ENCODE peak calls at places on chromosomes 7 and 10, in eight cellular contexts. One of them, this sample, is unnamed.

GRCh38 chr10:49631975-49632374 is 18.1 kb downstream of the CHAT start:
- DNase-seq in GM23338: no peak
- DNase-seq in CD8-positive, alpha-beta T cell: no peak
- DNase-seq in epithelial cell of esophagus: no peak
- DNase-seq in HFF-Myc: no peak
- DNase-seq in prostate gland: no peak
- DNase-seq in PC-9: no peak
- DNase-seq in HFFc6: no peak
- DNase-seq in this sample: no peak

GRCh38 chr7:29243777-29244655 is 49.4 kb downstream of the CHN2 start:
- DNase-seq in GM23338: peak; percentile 91
- DNase-seq in CD8-positive, alpha-beta T cell: peak; percentile 16
- DNase-seq in epithelial cell of esophagus: peak; percentile 13
- DNase-seq in HFF-Myc: no peak
- DNase-seq in prostate gland: no peak
- DNase-seq in PC-9: no peak
- DNase-seq in HFFc6: no peak
- DNase-seq in this sample: no peak

GRCh38 chr7:92987095-92987494 is 130.7 kb downstream of the SAMD9 start:
- DNase-seq in GM23338: no peak
- DNase-seq in CD8-positive, alpha-beta T cell: no peak
- DNase-seq in epithelial cell of esophagus: peak; percentile 38
- DNase-seq in HFF-Myc: no peak
- DNase-seq in prostate gland: no peak
- DNase-seq in PC-9: no peak
- DNase-seq in HFFc6: peak; percentile 50
- DNase-seq in this sample: no peak

GRCh38 chr7:105352018-105352612 is 36.6 kb downstream of the SRPK2 start:
- DNase-seq in GM23338: no peak
- DNase-seq in CD8-positive, alpha-beta T cell: peak; percentile 45
- DNase-seq in epithelial cell of esophagus: peak; percentile 58
- DNase-seq in HFF-Myc: peak; percentile 65
- DNase-seq in prostate gland: peak; percentile 46
- DNase-seq in PC-9: no peak
- DNase-seq in HFFc6: peak; percentile 80
- DNase-seq in this sample: no peak

GRCh38 chr7:16929146-16929762 is 47.5 kb upstream of the AGR3 start:
- DNase-seq in GM23338: no peak
- DNase-seq in CD8-positive, alpha-beta T cell: no peak
- DNase-seq in epithelial cell of esophagus: no peak
- DNase-seq in HFF-Myc: no peak
- DNase-seq in prostate gland: no peak
- DNase-seq in PC-9: no peak
- DNase-seq in HFFc6: no peak
- DNase-seq in this sample: no peak

GRCh38 chr7:107506683-107507339 is 37.0 kb downstream of the GPR22 start:
- DNase-seq in GM23338: no peak
- DNase-seq in CD8-positive, alpha-beta T cell: no peak
- DNase-seq in epithelial cell of esophagus: peak; percentile 96
- DNase-seq in HFF-Myc: no peak
- DNase-seq in prostate gland: peak; percentile 63
- DNase-seq in PC-9: peak; percentile 97
- DNase-seq in HFFc6: no peak
- DNase-seq in this sample: no peak

GRCh38 chr10:32077896-32078295 is 21.7 kb upstream of the KIF5B start:
- DNase-seq in GM23338: no peak
- DNase-seq in CD8-positive, alpha-beta T cell: no peak
- DNase-seq in epithelial cell of esophagus: peak; percentile 76
- DNase-seq in HFF-Myc: no peak
- DNase-seq in prostate gland: no peak
- DNase-seq in PC-9: peak; percentile 38
- DNase-seq in HFFc6: peak; percentile 69
- DNase-seq in this sample: no peak

GRCh38 chr7:94834359-94834758 is 73.0 kb upstream of the PPP1R9A start:
- DNase-seq in GM23338: no peak
- DNase-seq in CD8-positive, alpha-beta T cell: no peak
- DNase-seq in epithelial cell of esophagus: peak; percentile 54
- DNase-seq in HFF-Myc: no peak
- DNase-seq in prostate gland: no peak
- DNase-seq in PC-9: no peak
- DNase-seq in HFFc6: no peak
- DNase-seq in this sample: no peak

GRCh38 chr10:100978896-100979185 is 8.5 kb downstream of the MRPL43 start:
- DNase-seq in GM23338: no peak
- DNase-seq in CD8-positive, alpha-beta T cell: no peak
- DNase-seq in epithelial cell of esophagus: no peak
- DNase-seq in HFF-Myc: no peak
- DNase-seq in prostate gland: no peak
- DNase-seq in PC-9: no peak
- DNase-seq in HFFc6: no peak
- DNase-seq in this sample: no peak

GRCh38 chr7:473211-473734 is 46.4 kb downstream of the PDGFA start:
- DNase-seq in GM23338: no peak
- DNase-seq in CD8-positive, alpha-beta T cell: no peak
- DNase-seq in epithelial cell of esophagus: no peak
- DNase-seq in HFF-Myc: no peak
- DNase-seq in prostate gland: no peak
- DNase-seq in PC-9: no peak
- DNase-seq in HFFc6: no peak
- DNase-seq in this sample: no peak

GRCh38 chr10:14056545-14057332 is 274.0 kb downstream of the FRMD4A start:
- DNase-seq in GM23338: peak; percentile 54
- DNase-seq in CD8-positive, alpha-beta T cell: no peak
- DNase-seq in epithelial cell of esophagus: peak; percentile 39
- DNase-seq in HFF-Myc: peak; percentile 48
- DNase-seq in prostate gland: no peak
- DNase-seq in PC-9: peak; percentile 93
- DNase-seq in HFFc6: peak; percentile 99
- DNase-seq in this sample: no peak

DNA sequence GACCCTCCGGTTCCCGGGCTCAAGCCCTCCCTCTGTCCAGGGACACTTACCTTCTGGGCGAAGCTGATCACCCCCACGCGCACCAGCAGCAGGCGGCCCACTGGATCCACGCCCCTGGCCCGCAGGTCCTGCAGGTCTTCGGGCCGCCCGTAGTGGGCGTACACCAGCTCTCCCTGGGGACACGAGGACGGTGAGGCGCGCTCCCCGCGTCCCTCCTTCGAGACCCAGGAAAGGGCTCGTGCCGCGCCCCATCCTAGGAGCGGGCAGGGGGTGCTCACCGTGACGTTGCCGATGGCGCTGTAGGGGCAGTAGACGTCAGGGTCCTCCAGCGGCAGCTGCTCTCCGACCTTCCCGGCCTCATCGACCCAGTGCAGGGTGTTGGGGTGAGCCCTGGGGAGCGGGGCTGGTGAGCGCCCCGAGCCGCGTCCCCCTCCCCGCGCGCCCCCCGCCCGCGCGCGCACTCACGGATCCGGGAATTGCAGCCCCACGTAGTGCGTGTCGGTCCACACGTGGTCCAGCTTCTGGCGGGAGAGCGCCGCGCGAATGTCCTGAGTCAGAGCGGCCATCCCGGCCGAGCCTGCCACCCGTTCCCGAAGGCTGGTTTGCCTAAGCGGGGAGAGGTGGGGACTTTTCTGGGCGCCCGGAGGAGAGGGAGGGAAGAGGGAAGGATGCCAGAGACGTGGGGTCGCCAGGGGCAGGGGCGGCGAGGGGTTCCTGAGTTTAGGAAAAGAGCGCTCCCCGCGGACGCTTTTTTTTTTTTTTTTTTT is 8.2 kb downstream of the TFR2 start:
- DNase-seq in GM23338: peak; percentile 65
- DNase-seq in CD8-positive, alpha-beta T cell: peak; percentile 56
- DNase-seq in epithelial cell of esophagus: peak; percentile 42
- DNase-seq in HFF-Myc: no peak
- DNase-seq in prostate gland: no peak
- DNase-seq in PC-9: no peak
- DNase-seq in HFFc6: peak; percentile 16
- DNase-seq in this sample: peak; percentile 31
- TF ChIP-seq CTCF in GM23338: peak; percentile 45
- TF ChIP-seq CTCF in CD8-positive, alpha-beta T cell: peak; percentile 36
- TF ChIP-seq CTCF in epithelial cell of esophagus: peak; percentile 50
- TF ChIP-seq CTCF in HFF-Myc: peak; percentile 24
- TF ChIP-seq CTCF in prostate gland: no peak
- TF ChIP-seq CTCF in PC-9: peak; percentile 68
- TF ChIP-seq CTCF in HFFc6: peak; percentile 54
- TF ChIP-seq CTCF in this sample: peak; percentile 54

GRCh38 chr10:18690541-18690940 is 31.3 kb downstream of the ARL5B start:
- DNase-seq in GM23338: no peak
- DNase-seq in CD8-positive, alpha-beta T cell: no peak
- DNase-seq in epithelial cell of esophagus: no peak
- DNase-seq in HFF-Myc: no peak
- DNase-seq in prostate gland: no peak
- DNase-seq in PC-9: no peak
- DNase-seq in HFFc6: no peak
- DNase-seq in this sample: no peak

GRCh38 chr10:18685555-18685954 is 26.3 kb downstream of the ARL5B start:
- DNase-seq in GM23338: no peak
- DNase-seq in CD8-positive, alpha-beta T cell: no peak
- DNase-seq in epithelial cell of esophagus: no peak
- DNase-seq in HFF-Myc: no peak
- DNase-seq in prostate gland: no peak
- DNase-seq in PC-9: no peak
- DNase-seq in HFFc6: no peak
- DNase-seq in this sample: no peak

GRCh38 chr10:18687195-18687594 is 28.0 kb downstream of the ARL5B start:
- DNase-seq in GM23338: no peak
- DNase-seq in CD8-positive, alpha-beta T cell: no peak
- DNase-seq in epithelial cell of esophagus: no peak
- DNase-seq in HFF-Myc: no peak
- DNase-seq in prostate gland: no peak
- DNase-seq in PC-9: no peak
- DNase-seq in HFFc6: no peak
- DNase-seq in this sample: no peak

GRCh38 chr10:18687706-18688105 is 28.5 kb downstream of the ARL5B start:
- DNase-seq in GM23338: no peak
- DNase-seq in CD8-positive, alpha-beta T cell: no peak
- DNase-seq in epithelial cell of esophagus: no peak
- DNase-seq in HFF-Myc: no peak
- DNase-seq in prostate gland: no peak
- DNase-seq in PC-9: no peak
- DNase-seq in HFFc6: no peak
- DNase-seq in this sample: no peak

DNA sequence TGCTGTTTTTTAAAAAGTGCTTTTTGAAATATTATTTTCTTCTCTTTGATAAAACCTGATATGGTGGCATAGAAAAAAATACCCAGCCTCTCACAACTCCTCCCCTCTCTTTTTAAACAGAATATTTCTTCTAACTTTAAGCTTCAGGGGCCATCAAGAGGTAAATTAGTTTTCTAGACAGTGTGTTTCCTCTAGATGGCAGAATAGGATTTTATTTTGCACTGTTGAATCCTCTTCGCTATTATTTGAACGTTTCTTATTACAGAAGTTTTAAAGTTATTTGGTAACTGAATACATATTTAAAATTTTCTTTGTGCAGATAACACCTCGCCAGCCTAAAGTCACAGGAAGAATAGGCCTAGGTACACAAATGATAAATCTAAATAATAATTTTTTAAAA is 30.3 kb downstream of the ARL5B start:
- DNase-seq in GM23338: peak; percentile 33
- DNase-seq in CD8-positive, alpha-beta T cell: no peak
- DNase-seq in epithelial cell of esophagus: peak; percentile 47
- DNase-seq in HFF-Myc: no peak
- DNase-seq in prostate gland: no peak
- DNase-seq in PC-9: no peak
- DNase-seq in HFFc6: peak; percentile 39
- DNase-seq in this sample: no peak
- TF ChIP-seq CTCF in GM23338: peak; percentile 60
- TF ChIP-seq CTCF in CD8-positive, alpha-beta T cell: no peak
- TF ChIP-seq CTCF in epithelial cell of esophagus: peak; percentile 53
- TF ChIP-seq CTCF in HFF-Myc: no peak
- TF ChIP-seq CTCF in prostate gland: no peak
- TF ChIP-seq CTCF in PC-9: peak; percentile 54
- TF ChIP-seq CTCF in HFFc6: peak; percentile 71
- TF ChIP-seq CTCF in this sample: peak; percentile 61

DNA sequence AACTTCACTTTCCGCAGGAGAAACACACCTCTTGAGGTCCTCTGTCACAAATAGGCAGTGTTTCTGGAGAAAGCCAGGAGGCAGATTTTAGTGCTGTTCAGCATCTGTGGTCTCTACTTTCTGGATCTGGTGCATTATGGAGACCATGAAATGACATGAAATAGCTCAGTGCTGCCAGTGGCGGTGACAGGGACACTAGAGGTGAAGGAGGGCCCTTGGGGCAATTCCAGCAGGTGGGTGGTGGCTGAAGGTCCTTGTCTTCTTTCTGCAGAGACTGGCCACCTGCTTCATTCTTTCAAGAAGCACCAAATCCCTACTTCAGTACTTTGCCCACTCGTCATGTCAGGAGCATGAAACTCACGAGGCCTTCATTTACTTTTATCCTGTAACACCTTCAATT is 135.7 kb downstream of the TCF7L2 start:
- DNase-seq in GM23338: no peak
- DNase-seq in CD8-positive, alpha-beta T cell: no peak
- DNase-seq in epithelial cell of esophagus: no peak
- DNase-seq in HFF-Myc: no peak
- DNase-seq in prostate gland: no peak
- DNase-seq in PC-9: no peak
- DNase-seq in HFFc6: no peak
- DNase-seq in this sample: no peak
- TF ChIP-seq CTCF in GM23338: no peak
- TF ChIP-seq CTCF in CD8-positive, alpha-beta T cell: no peak
- TF ChIP-seq CTCF in epithelial cell of esophagus: no peak
- TF ChIP-seq CTCF in HFF-Myc: no peak
- TF ChIP-seq CTCF in prostate gland: no peak
- TF ChIP-seq CTCF in PC-9: no peak
- TF ChIP-seq CTCF in HFFc6: no peak
- TF ChIP-seq CTCF in this sample: no peak

DNA sequence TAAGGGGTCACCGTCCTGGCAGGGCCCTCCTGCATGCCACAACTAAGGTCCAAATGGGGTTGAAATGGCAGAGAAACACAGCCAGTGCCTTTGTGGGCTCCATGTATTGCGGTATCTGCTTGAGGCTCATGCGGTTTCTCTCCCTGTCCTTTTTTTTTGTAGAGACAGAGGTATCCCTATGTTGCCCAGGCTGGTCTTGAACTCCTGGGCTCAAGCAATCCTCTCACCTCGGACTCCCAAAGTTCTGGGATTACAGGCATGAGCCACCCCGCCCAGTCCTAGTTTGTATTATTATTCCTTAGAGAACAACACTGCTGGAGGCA is 64.1 kb upstream of the WAPL start:
- DNase-seq in GM23338: no peak
- DNase-seq in CD8-positive, alpha-beta T cell: no peak
- DNase-seq in epithelial cell of esophagus: no peak
- DNase-seq in HFF-Myc: no peak
- DNase-seq in prostate gland: no peak
- DNase-seq in PC-9: no peak
- DNase-seq in HFFc6: no peak
- DNase-seq in this sample: no peak
- TF ChIP-seq CTCF in GM23338: no peak
- TF ChIP-seq CTCF in CD8-positive, alpha-beta T cell: peak; percentile 7
- TF ChIP-seq CTCF in epithelial cell of esophagus: no peak
- TF ChIP-seq CTCF in HFF-Myc: no peak
- TF ChIP-seq CTCF in prostate gland: peak; percentile 7
- TF ChIP-seq CTCF in PC-9: peak; percentile 3
- TF ChIP-seq CTCF in HFFc6: peak; percentile 61
- TF ChIP-seq CTCF in this sample: no peak

This sample was measured in progenitor cell of endocrine pancreas.